ENCODE peak calls at places on chromosomes 11 and 22, in seven cellular contexts. Y is choroid plexus epithelial cell, W is aorta, P is foreskin fibroblast, L is OCI-LY7, D is esophagus squamous epithelium, B is SK-N-SH. Z is an unnamed sample.

GRCh38 chr22:35446365-35446764 is 46.4 kb downstream of the MCM5 start:
- DNase-seq in Y (peak; percentile 94), W (no peak), P (peak; percentile 79), L (no peak), D (no peak), B (no peak), Z (no peak)

GRCh38 chr22:48347311-48347710 is 1480.4 kb downstream of the BRD1 start:
- DNase-seq in Y (no peak), W (no peak), P (no peak), L (no peak), D (no peak), B (no peak), Z (no peak)

GRCh38 chr11:32576456-32576855 is 7.2 kb upstream of the EIF3M start:
- DNase-seq in Y (no peak), W (no peak), P (no peak), L (no peak), D (no peak), B (no peak), Z (no peak)

GRCh38 chr22:46914481-46914880 is 152.0 kb downstream of the TBC1D22A start:
- DNase-seq in Y (no peak), W (no peak), P (no peak), L (no peak), D (no peak), B (no peak), Z (no peak)

GRCh38 chr11:33272338-33273107 is 15.3 kb downstream of the HIPK3 start:
- DNase-seq in Y (no peak), W (no peak), P (no peak), L (no peak), D (no peak), B (no peak), Z (no peak)

GRCh38 chr11:58513747-58514367 is 6.0 kb upstream of the OR5B21 start:
- DNase-seq in Y (peak; percentile 81), W (no peak), P (peak; percentile 81), L (peak; percentile 41), D (no peak), B (peak; percentile 29), Z (peak; percentile 44)

GRCh38 chr11:76026862-76027261 is 179.4 kb downstream of the WNT11 start:
- DNase-seq in Y (no peak), W (no peak), P (no peak), L (no peak), D (no peak), B (no peak), Z (no peak)

GRCh38 chr22:26669060-26669481 is 11.7 kb downstream of the MIAT start:
- DNase-seq in Y (peak; percentile 66), W (no peak), P (peak; percentile 82), L (peak; percentile 59), D (no peak), B (peak; percentile 80), Z (peak; percentile 84)

GRCh38 chr11:63871962-63872832 is 33.3 kb downstream of the MARK2 start:
- DNase-seq in Y (peak; percentile 86), W (peak; percentile 91), P (peak; percentile 96), L (peak; percentile 8), D (no peak), B (peak; percentile 80), Z (peak; percentile 92)

GRCh38 chr11:3221408-3222002 is 2.9 kb upstream of the MRGPRG start:
- DNase-seq in Y (no peak), W (peak; percentile 30), P (peak; percentile 43), L (no peak), D (no peak), B (peak; percentile 52), Z (no peak)

GRCh38 chr11:101880208-101880607 is 34.6 kb upstream of the CEP126 start:
- DNase-seq in Y (peak; percentile 91), W (no peak), P (peak; percentile 78), L (peak; percentile 61), D (no peak), B (peak; percentile 8), Z (no peak)

GRCh38 chr22:23215294-23216204 is 35.2 kb downstream of the BCR start:
- DNase-seq in Y (no peak), W (peak; percentile 57), P (peak; percentile 72), L (no peak), D (no peak), B (no peak), Z (peak; percentile 68)

GRCh38 chr11:83044958-83045712 is 26.6 kb downstream of the RAB30 start:
- DNase-seq in Y (peak; percentile 83), W (no peak), P (peak; percentile 44), L (peak; percentile 53), D (no peak), B (no peak), Z (no peak)
- H3K4me3 ChIP-seq in Y (no peak overlapping the region), W (no peak overlapping the region), P (no peak overlapping the region), L (peak overlapping the region; percentile 9), D (no peak overlapping the region), B (no peak overlapping the region), Z (no peak overlapping the region)

GRCh38 chr11:57345555-57346151 is 7.5 kb downstream of the P2RX3 start:
- DNase-seq in Y (peak; percentile 78), W (peak; percentile 69), P (peak; percentile 81), L (peak; percentile 77), D (no peak), B (peak; percentile 86), Z (peak; percentile 77)
- H3K4me3 ChIP-seq in Y (no peak overlapping the region), W (no peak overlapping the region), P (no peak overlapping the region), L (no peak overlapping the region), D (no peak overlapping the region), B (no peak overlapping the region), Z (no peak overlapping the region)

GRCh38 chr11:396948-397548 is 3.0 kb downstream of the PKP3 start:
- DNase-seq in Y (peak; percentile 70), W (peak; percentile 78), P (peak; percentile 87), L (no peak), D (no peak), B (peak; percentile 95), Z (no peak)

GRCh38 chr11:395866-396265 is 1.9 kb downstream of the PKP3 start:
- DNase-seq in Y (no peak), W (no peak), P (no peak), L (no peak), D (no peak), B (no peak), Z (no peak)

GRCh38 chr11:394034-394857 is at the start of gene PKP3:
- DNase-seq in Y (peak; percentile 46), W (no peak), P (peak; percentile 73), L (no peak), D (no peak), B (no peak), Z (peak; percentile 84)

GRCh38 chr11:394858-395655 is 1.0 kb downstream of the PKP3 start:
- DNase-seq in Y (no peak), W (no peak), P (no peak), L (no peak), D (no peak), B (no peak), Z (no peak)

DNA sequence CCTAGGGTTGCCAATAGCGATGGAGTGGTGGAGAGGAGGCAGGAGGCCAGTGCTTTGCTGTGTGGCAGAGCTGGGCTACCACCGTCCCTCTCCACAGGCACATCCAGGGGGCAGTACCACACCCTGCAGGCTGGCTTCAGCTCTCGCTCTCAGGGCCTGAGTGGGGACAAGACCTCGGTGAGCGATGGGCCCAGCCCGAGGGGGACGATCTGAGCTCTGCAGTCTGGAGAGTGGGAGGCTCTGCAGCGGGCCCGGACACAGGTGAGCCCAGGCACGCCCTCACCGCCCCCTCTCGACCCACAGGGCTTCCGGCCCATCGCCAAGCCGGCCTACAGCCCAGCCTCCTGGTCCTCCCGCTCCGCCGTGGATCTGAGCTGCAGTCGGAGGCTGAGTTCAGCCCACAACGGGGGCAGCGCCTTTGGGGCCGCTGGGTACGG is 2.5 kb downstream of the PKP3 start:
- DNase-seq in Y (peak; percentile 36), W (no peak), P (peak; percentile 59), L (no peak), D (no peak), B (peak; percentile 86), Z (no peak)
- H3K4me3 ChIP-seq in Y (peak overlapping the region; percentile 53), W (no peak overlapping the region), P (peak overlapping the region; percentile 42), L (no peak overlapping the region), D (no peak overlapping the region), B (peak overlapping the region; percentile 51), Z (no peak overlapping the region)

GRCh38 chr22:30821381-30821780 is 126.7 kb downstream of the OSBP2 start:
- DNase-seq in Y (no peak), W (no peak), P (no peak), L (no peak), D (no peak), B (no peak), Z (no peak)

GRCh38 chr22:30823015-30823370 is 128.3 kb downstream of the OSBP2 start:
- DNase-seq in Y (peak; percentile 14), W (no peak), P (peak; percentile 18), L (no peak), D (no peak), B (peak; percentile 74), Z (no peak)

GRCh38 chr22:30821863-30822215 is 127.2 kb downstream of the OSBP2 start:
- DNase-seq in Y (no peak), W (no peak), P (no peak), L (no peak), D (no peak), B (peak; percentile 65), Z (no peak)

GRCh38 chr22:30824096-30824495 is 129.4 kb downstream of the OSBP2 start:
- DNase-seq in Y (no peak), W (no peak), P (no peak), L (no peak), D (no peak), B (no peak), Z (no peak)

GRCh38 chr22:30822216-30823014 is 127.7 kb downstream of the OSBP2 start:
- DNase-seq in Y (no peak), W (no peak), P (peak; percentile 41), L (no peak), D (no peak), B (peak; percentile 87), Z (no peak)
- H3K4me3 ChIP-seq in Y (peak overlapping the region; percentile 45), W (peak overlapping the region; percentile 4), P (peak overlapping the region; percentile 34), L (no peak overlapping the region), D (peak overlapping the region; percentile 35), B (peak overlapping the region; percentile 46), Z (peak overlapping the region; percentile 17)

GRCh38 chr11:135036488-135037297 is 624.7 kb upstream of the B3GAT1 start:
- DNase-seq in Y (no peak), W (no peak), P (no peak), L (no peak), D (no peak), B (no peak), Z (no peak)
- H3K4me3 ChIP-seq in Y (no peak overlapping the region), W (no peak overlapping the region), P (no peak overlapping the region), L (no peak overlapping the region), D (no peak overlapping the region), B (no peak overlapping the region), Z (no peak overlapping the region)

DNA sequence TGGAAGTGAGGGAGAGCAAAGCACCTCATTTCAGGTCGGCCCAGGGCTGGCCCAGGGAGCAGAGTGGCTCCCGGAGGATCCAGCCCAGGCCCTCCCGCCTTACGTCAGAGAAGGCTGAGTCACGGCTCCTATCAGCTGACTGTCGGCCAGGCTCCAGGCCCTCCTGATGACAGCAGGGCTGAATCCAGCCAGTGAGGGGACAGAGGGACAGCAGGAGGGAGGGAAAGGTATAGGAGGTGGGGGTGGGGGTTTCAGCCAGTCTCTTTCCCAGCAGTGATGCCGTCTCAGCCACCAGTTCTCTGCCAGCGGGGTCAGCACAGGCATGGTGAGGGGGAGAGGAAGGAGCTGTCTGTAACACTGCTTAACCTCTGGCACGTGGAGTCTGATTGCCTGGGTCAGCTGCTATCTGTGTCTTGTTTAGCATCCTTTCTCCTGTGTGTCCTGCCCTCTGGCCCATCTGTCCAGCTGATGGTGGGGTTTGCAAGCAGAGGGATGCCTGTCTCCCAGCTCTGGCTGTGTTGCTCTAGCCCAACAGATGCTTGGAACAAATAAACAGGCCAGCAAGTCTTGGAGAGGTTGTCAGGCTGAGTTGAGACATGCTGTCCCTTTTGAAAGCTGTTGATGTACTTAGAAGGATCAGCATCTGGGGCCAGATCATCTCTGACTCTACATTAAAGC is 74.0 kb downstream of the ADAMTS15 start:
- DNase-seq in Y (peak; percentile 98), W (peak; percentile 94), P (peak; percentile 96), L (no peak), D (no peak), B (peak; percentile 70), Z (peak; percentile 90)
- H3K4me3 ChIP-seq in Y (no peak overlapping the region), W (no peak overlapping the region), P (no peak overlapping the region), L (no peak overlapping the region), D (no peak overlapping the region), B (no peak overlapping the region), Z (no peak overlapping the region)